ENCODE peak calls at places on chromosome 21, in six cellular contexts. P is GM23248, S is vagina, B is lung, Y is pancreas, A is kidney. N is an unnamed sample.

GRCh38 chr21:31456201-31456600 is 112.1 kb upstream of the TIAM1 start:
- DNase-seq in B (no peak), Y (no peak), S (no peak), P (no peak), A (no peak), N (no peak)

GRCh38 chr21:31517664-31518402 is 141.7 kb upstream of the SOD1 start:
- DNase-seq in P (no peak), B (no peak), S (no peak), Y (no peak), A (no peak), N (no peak)

GRCh38 chr21:39913651-39914145 is 46.5 kb downstream of the PCP4 start:
- DNase-seq in A (no peak), B (no peak), Y (no peak), S (no peak), P (no peak), N (no peak)

GRCh38 chr21:31630062-31630711 is 29.3 kb upstream of the SOD1 start:
- DNase-seq in S (no peak), Y (peak; percentile 83), A (no peak), P (peak; percentile 30), B (peak; percentile 52), N (no peak)

GRCh38 chr21:17673261-17674020 is 60.7 kb upstream of the BTG3 start:
- DNase-seq in A (no peak), S (no peak), B (no peak), P (peak; percentile 44), Y (no peak), N (no peak)

GRCh38 chr21:46550511-46550941 is 54.4 kb downstream of the S100B start:
- DNase-seq in A (no peak), Y (no peak), P (no peak), S (no peak), B (peak; percentile 27), N (no peak)

GRCh38 chr21:26125433-26126167 is 45.0 kb downstream of the APP start:
- DNase-seq in P (no peak), S (no peak), Y (no peak), A (no peak), B (no peak), N (no peak)

GRCh38 chr21:17726047-17726446 is 93.1 kb downstream of the C21orf91 start:
- DNase-seq in B (no peak), P (peak; percentile 6), A (no peak), Y (no peak), S (no peak), N (no peak)

GRCh38 chr21:26236281-26236680 is 65.7 kb upstream of the APP start:
- DNase-seq in P (no peak), S (no peak), B (no peak), A (no peak), Y (no peak), N (no peak)

GRCh38 chr21:19224090-19224489 is 820.5 kb upstream of the TMPRSS15 start:
- DNase-seq in B (no peak), Y (no peak), A (peak; percentile 40), S (no peak), P (no peak), N (no peak)

GRCh38 chr21:20045197-20045596 is 953.0 kb upstream of the NCAM2 start:
- DNase-seq in B (no peak), Y (no peak), S (no peak), A (no peak), P (no peak), N (no peak)

GRCh38 chr21:26093094-26093493 is 77.5 kb downstream of the APP start:
- DNase-seq in S (no peak), B (no peak), Y (no peak), P (peak; percentile 74), A (no peak), N (no peak)

GRCh38 chr21:41180752-41181151 is 12.8 kb downstream of the BACE2 start:
- DNase-seq in A (no peak), P (no peak), S (no peak), Y (no peak), B (no peak), N (no peak)

DNA sequence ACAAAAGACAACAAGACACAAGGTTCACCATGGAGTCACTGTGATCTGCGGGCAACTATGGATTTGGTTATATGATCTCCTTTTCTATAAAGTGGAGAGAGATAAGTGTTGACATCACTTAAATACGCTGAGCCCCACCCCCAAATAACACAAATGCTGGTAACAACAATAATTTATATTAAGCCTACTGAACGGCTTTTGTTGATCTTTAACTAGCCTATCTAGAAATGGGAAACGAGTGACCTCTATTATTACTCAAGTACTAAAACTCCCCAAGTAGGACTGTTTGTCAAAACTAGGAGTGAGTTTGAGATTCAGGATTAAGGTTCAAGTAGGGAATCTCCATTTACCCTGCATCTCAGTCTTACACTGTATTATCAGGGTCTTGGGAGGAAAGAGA is 52.2 kb downstream of the MAP3K7CL start:
- DNase-seq in S (no peak), Y (no peak), P (no peak), A (no peak), B (no peak), N (no peak)
- H3K4me1 ChIP-seq in S (peaks cover 15% of the 10 kb centered on the region), Y (peaks cover 39% of the 10 kb centered on the region), P (peaks cover 35% of the 10 kb centered on the region), A (peaks cover 5% of the 10 kb centered on the region), B (peaks cover 5% of the 10 kb centered on the region), N (peaks cover 8% of the 10 kb centered on the region)

DNA sequence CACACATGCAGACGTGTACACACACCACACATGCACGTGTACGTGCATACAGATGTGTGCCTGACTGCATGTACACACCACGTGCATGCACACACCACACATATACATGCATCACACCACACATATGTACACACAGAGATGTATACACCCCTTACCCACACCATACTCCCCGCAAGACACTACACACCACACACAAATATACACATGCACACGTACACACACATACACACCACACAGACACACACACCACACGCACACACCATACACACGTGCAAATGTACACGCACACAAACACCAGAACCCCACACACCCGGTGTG is 9.7 kb downstream of the ITGB2 start:
- DNase-seq in A (no peak), S (no peak), P (no peak), B (no peak), Y (no peak), N (no peak)
- H3K4me1 ChIP-seq in A (peaks cover 23% of the 10 kb centered on the region), S (peaks cover 23% of the 10 kb centered on the region), P (peaks cover 5% of the 10 kb centered on the region), B (peaks cover 15% of the 10 kb centered on the region), Y (peaks cover 16% of the 10 kb centered on the region), N (peaks cover 84% of the 10 kb centered on the region)

GRCh38 chr21:36541721-36542139 is 61.8 kb upstream of the CLDN14 start:
- DNase-seq in B (no peak), P (no peak), S (no peak), A (no peak), Y (no peak), N (no peak)

GRCh38 chr21:36535618-36536241 is 55.8 kb upstream of the CLDN14 start:
- DNase-seq in Y (no peak), A (no peak), P (no peak), S (no peak), B (no peak), N (no peak)

GRCh38 chr21:36540700-36541099 is 60.8 kb upstream of the CLDN14 start:
- DNase-seq in B (no peak), Y (no peak), A (no peak), S (peak; percentile 32), P (no peak), N (no peak)

GRCh38 chr21:36539434-36540150 is 59.7 kb upstream of the CLDN14 start:
- DNase-seq in A (no peak), Y (no peak), B (no peak), P (no peak), S (peak; percentile 32), N (no peak)

GRCh38 chr21:36538761-36539160 is 58.8 kb upstream of the CLDN14 start:
- DNase-seq in Y (no peak), B (no peak), S (no peak), P (no peak), A (no peak), N (no peak)
- H3K4me1 ChIP-seq in Y (no peaks in the 10 kb centered on the region), B (no peaks in the 10 kb centered on the region), S (no peaks in the 10 kb centered on the region), P (no peaks in the 10 kb centered on the region), A (no peaks in the 10 kb centered on the region), N (peaks cover 8% of the 10 kb centered on the region)

DNA sequence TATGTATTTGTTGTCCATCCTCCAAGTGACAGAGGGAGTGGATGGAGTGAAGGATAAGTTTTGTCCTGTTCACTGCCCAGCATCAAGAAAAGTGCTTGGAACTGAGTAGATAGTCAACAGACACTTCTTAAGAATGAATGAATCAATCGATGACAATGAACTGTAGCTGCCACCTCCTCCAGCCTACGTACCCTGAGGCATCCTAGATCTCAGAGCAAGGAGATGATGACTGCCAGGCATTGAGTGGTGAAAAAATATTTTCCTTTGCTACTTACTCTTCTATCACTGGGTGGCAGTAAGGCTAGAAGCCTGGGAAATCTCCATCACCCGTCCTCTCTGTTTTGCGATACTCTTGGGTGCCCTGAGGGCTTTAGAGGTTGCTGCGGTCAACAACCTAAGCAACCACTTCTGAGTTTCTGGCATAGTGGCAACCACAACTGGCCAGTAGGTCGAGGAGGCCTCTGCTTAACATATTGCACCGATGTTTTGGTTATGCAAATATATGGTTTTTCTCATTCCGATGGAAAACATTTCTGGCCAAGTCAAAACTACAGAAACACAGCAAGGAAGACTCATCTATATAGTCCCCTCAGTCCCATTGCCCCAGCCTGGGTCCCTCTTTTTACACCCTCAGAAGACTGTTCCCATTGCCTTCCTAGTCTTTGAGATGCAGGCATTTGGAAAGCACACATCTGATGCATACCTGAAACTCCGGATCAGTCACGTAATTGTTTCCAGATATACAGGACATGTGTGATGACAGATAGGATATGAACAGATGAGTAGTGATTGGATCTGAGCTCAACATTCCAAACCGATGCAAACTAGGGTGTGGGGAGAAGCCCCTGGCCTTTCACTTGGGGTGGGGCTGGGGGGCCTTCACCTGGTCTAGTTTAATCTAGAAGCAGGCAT is 136.8 kb downstream of the RUNX1 start:
- DNase-seq in A (no peak), Y (no peak), S (no peak), B (no peak), P (peak; percentile 20), N (no peak)
- H3K4me1 ChIP-seq in A (no peaks in the 10 kb centered on the region), Y (peaks cover 2% of the 10 kb centered on the region), S (peaks cover 13% of the 10 kb centered on the region), B (peaks cover 2% of the 10 kb centered on the region), P (peaks cover 58% of the 10 kb centered on the region), N (peaks cover 37% of the 10 kb centered on the region)

GRCh38 chr21:27827972-27828371 is 861.1 kb upstream of the ADAMTS5 start:
- DNase-seq in S (no peak), Y (no peak), B (no peak), A (no peak), P (no peak), N (no peak)
- H3K4me1 ChIP-seq in S (no peaks in the 10 kb centered on the region), Y (no peaks in the 10 kb centered on the region), B (no peaks in the 10 kb centered on the region), A (no peaks in the 10 kb centered on the region), P (peaks cover 14% of the 10 kb centered on the region), N (no peaks in the 10 kb centered on the region)

DNA sequence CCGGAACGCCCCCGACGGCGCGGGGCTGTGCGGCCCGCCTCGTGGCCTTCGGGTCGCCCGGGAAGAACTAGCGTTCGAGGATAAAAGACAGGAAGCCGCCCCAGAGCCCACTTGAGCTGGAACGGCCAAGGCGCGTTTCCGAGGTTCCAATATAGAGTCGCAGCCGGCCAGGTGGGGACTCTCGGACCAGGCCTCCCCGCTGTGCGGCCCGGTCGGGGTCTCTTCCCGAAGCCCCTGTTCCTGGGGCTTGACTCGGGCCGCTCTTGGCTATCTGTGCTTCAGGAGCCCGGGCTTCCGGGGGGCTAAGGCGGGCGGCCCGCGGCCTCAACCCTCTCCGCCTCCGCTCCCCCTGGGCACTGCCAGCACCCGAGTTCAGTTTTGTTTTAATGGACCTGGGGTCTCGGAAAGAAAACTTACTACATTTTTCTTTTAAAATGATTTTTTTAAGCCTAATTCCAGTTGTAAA is 158.8 kb downstream of the RUNX1 start:
- DNase-seq in Y (peak; percentile 68), B (peak; percentile 78), P (no peak), A (no peak), S (no peak), N (no peak)
- H3K4me1 ChIP-seq in Y (peaks cover 7% of the 10 kb centered on the region), B (peaks cover 5% of the 10 kb centered on the region), P (peaks cover 19% of the 10 kb centered on the region), A (peaks cover 10% of the 10 kb centered on the region), S (peaks cover 12% of the 10 kb centered on the region), N (peaks cover 28% of the 10 kb centered on the region)

N was measured in Karpas-422.